ENCODE peak calls at places on chromosomes 7 and 10, in seven cellular contexts. V is NCI-H1417; L is heart left ventricle; N is T-helper 9 cell; F is activated effector memory CD4-positive, alpha-beta T cell treated with anti-CD3 and anti-CD28 coated beads, Interleukin-2, amount 50 U/mL, for 16 hours; G is GM04504; Z is T-helper 2 cell. X is an unnamed sample.

GRCh38 chr10:36606234-36606839 is 519.1 kb upstream of the ANKRD30A start:
- DNase-seq in Z (no peak), N (no peak), G (no peak), L (no peak), F (no peak), V (no peak), X (no peak)

GRCh38 chr10:51000164-51000563 is 74.1 kb upstream of the PRKG1 start:
- DNase-seq in L (no peak), N (no peak), G (peak), F (no peak), Z (no peak), V (no peak), X (no peak)

GRCh38 chr7:111147708-111148107 is 56.8 kb downstream of the LRRN3 start:
- DNase-seq in V (no peak), G (no peak), Z (no peak), F (no peak), L (no peak), N (no peak), X (no peak)

GRCh38 chr10:5147255-5147980 is 37.5 kb downstream of the AKR1C8 start:
- DNase-seq in Z (no peak), N (no peak), F (no peak), V (no peak), L (no peak), G (no peak), X (no peak)

GRCh38 chr7:27182285-27182827 is 2.7 kb downstream of the HOXA11 start:
- DNase-seq in F (peak), N (no peak), Z (no peak), G (no peak), L (no peak), V (no peak), X (no peak)

GRCh38 chr7:49855281-49855980 is 82.0 kb downstream of the VWC2 start:
- DNase-seq in G (no peak), Z (no peak), L (no peak), V (no peak), N (no peak), F (no peak), X (no peak)

GRCh38 chr10:113381906-113382562 is 170.8 kb upstream of the HABP2 start:
- DNase-seq in F (no peak), L (no peak), Z (peak), N (no peak), G (peak), V (no peak), X (no peak)

GRCh38 chr7:21365866-21366624 is 61.8 kb upstream of the SP4 start:
- DNase-seq in N (no peak), V (peak), L (no peak), G (no peak), Z (peak), F (no peak), X (no peak)

GRCh38 chr10:60809157-60809556 is 30.9 kb downstream of the CDK1 start:
- DNase-seq in V (no peak), L (no peak), N (no peak), Z (no peak), G (peak), F (no peak), X (no peak)

GRCh38 chr7:134707663-134708383 is 61.2 kb downstream of the BPGM start:
- DNase-seq in G (no peak), F (no peak), Z (no peak), N (no peak), L (no peak), V (no peak), X (no peak)

GRCh38 chr7:132250480-132251326 is 325.6 kb downstream of the PLXNA4 start:
- DNase-seq in F (no peak), G (no peak), L (no peak), Z (no peak), V (no peak), N (no peak), X (no peak)

GRCh38 chr7:115274-115911 is 77.0 kb upstream of the FAM20C start:
- DNase-seq in N (no peak), G (no peak), Z (no peak), F (no peak), V (no peak), L (peak), X (no peak)

GRCh38 chr10:44020322-44021111 is 364.4 kb downstream of the CXCL12 start:
- DNase-seq in G (no peak), V (no peak), N (no peak), Z (no peak), F (no peak), L (no peak), X (no peak)

X was measured in effector CD4-positive, alpha-beta T cell.